ENCODE peak calls at places on chromosomes 3 and 15, in ten cellular contexts. One of them, this sample, is unnamed.

GRCh38 chr15:66613743-66614142 is 47.9 kb upstream of the LCTL start:
- DNase-seq in AG09319: no peak
- DNase-seq in heart right ventricle: no peak
- DNase-seq in anterior cingulate cortex: no peak
- DNase-seq in fibroblast of the conjunctiva: no peak
- DNase-seq in astrocyte of the spinal cord: no peak
- DNase-seq in A172: no peak
- DNase-seq in iPS-NIHi11: no peak
- DNase-seq in T-cell: no peak
- DNase-seq in amygdala: no peak
- DNase-seq in this sample: no peak

GRCh38 chr15:77143606-77144005 is 72.7 kb upstream of the TSPAN3 start:
- DNase-seq in fibroblast of the conjunctiva: no peak
- DNase-seq in heart right ventricle: no peak
- DNase-seq in AG09319: no peak
- DNase-seq in T-cell: no peak
- DNase-seq in A172: no peak
- DNase-seq in amygdala: no peak
- DNase-seq in anterior cingulate cortex: no peak
- DNase-seq in iPS-NIHi11: no peak
- DNase-seq in astrocyte of the spinal cord: peak
- DNase-seq in this sample: no peak

GRCh38 chr3:14358426-14359211 is 43.8 kb upstream of the SLC6A6 start:
- DNase-seq in amygdala: no peak
- DNase-seq in astrocyte of the spinal cord: peak
- DNase-seq in anterior cingulate cortex: no peak
- DNase-seq in heart right ventricle: peak
- DNase-seq in A172: no peak
- DNase-seq in AG09319: peak
- DNase-seq in fibroblast of the conjunctiva: peak
- DNase-seq in T-cell: no peak
- DNase-seq in iPS-NIHi11: no peak
- DNase-seq in this sample: peak

GRCh38 chr15:42919308-42919707 is 1.3 kb downstream of the TTBK2 start:
- DNase-seq in AG09319: no peak
- DNase-seq in iPS-NIHi11: no peak
- DNase-seq in astrocyte of the spinal cord: no peak
- DNase-seq in heart right ventricle: no peak
- DNase-seq in A172: no peak
- DNase-seq in anterior cingulate cortex: no peak
- DNase-seq in T-cell: no peak
- DNase-seq in fibroblast of the conjunctiva: no peak
- DNase-seq in amygdala: no peak
- DNase-seq in this sample: no peak

GRCh38 chr3:172181936-172182708 is 142.7 kb downstream of the FNDC3B start:
- DNase-seq in A172: peak
- DNase-seq in heart right ventricle: no peak
- DNase-seq in astrocyte of the spinal cord: peak
- DNase-seq in T-cell: no peak
- DNase-seq in iPS-NIHi11: no peak
- DNase-seq in fibroblast of the conjunctiva: no peak
- DNase-seq in AG09319: no peak
- DNase-seq in amygdala: no peak
- DNase-seq in anterior cingulate cortex: no peak
- DNase-seq in this sample: no peak

GRCh38 chr15:68316061-68316804 is 38.7 kb downstream of the FEM1B start:
- DNase-seq in amygdala: no peak
- DNase-seq in heart right ventricle: no peak
- DNase-seq in A172: no peak
- DNase-seq in iPS-NIHi11: peak
- DNase-seq in anterior cingulate cortex: no peak
- DNase-seq in T-cell: no peak
- DNase-seq in AG09319: no peak
- DNase-seq in astrocyte of the spinal cord: peak
- DNase-seq in fibroblast of the conjunctiva: no peak
- DNase-seq in this sample: peak

GRCh38 chr3:38646630-38647029 is 2.9 kb downstream of the SCN5A start:
- DNase-seq in anterior cingulate cortex: no peak
- DNase-seq in T-cell: no peak
- DNase-seq in heart right ventricle: no peak
- DNase-seq in amygdala: no peak
- DNase-seq in astrocyte of the spinal cord: peak
- DNase-seq in iPS-NIHi11: peak
- DNase-seq in A172: no peak
- DNase-seq in fibroblast of the conjunctiva: peak
- DNase-seq in AG09319: no peak
- DNase-seq in this sample: peak

GRCh38 chr3:189001559-189001958 is 170.2 kb upstream of the TPRG1 start:
- DNase-seq in iPS-NIHi11: no peak
- DNase-seq in AG09319: no peak
- DNase-seq in amygdala: no peak
- DNase-seq in T-cell: no peak
- DNase-seq in anterior cingulate cortex: no peak
- DNase-seq in fibroblast of the conjunctiva: peak
- DNase-seq in astrocyte of the spinal cord: peak
- DNase-seq in heart right ventricle: no peak
- DNase-seq in A172: peak
- DNase-seq in this sample: no peak

GRCh38 chr3:129507181-129507831 is 21.1 kb upstream of the RHO start:
- DNase-seq in fibroblast of the conjunctiva: no peak
- DNase-seq in astrocyte of the spinal cord: no peak
- DNase-seq in A172: no peak
- DNase-seq in heart right ventricle: peak
- DNase-seq in T-cell: no peak
- DNase-seq in AG09319: no peak
- DNase-seq in anterior cingulate cortex: peak
- DNase-seq in amygdala: peak
- DNase-seq in iPS-NIHi11: no peak
- DNase-seq in this sample: no peak

GRCh38 chr15:29270169-29270955 is 740 bp upstream of the NSMCE3 start:
- DNase-seq in A172: no peak
- DNase-seq in amygdala: no peak
- DNase-seq in AG09319: no peak
- DNase-seq in T-cell: peak
- DNase-seq in fibroblast of the conjunctiva: no peak
- DNase-seq in anterior cingulate cortex: no peak
- DNase-seq in astrocyte of the spinal cord: peak
- DNase-seq in iPS-NIHi11: no peak
- DNase-seq in heart right ventricle: no peak
- DNase-seq in this sample: no peak

GRCh38 chr15:25066708-25067107 is 111.9 kb downstream of the SNRPN start:
- DNase-seq in fibroblast of the conjunctiva: no peak
- DNase-seq in A172: no peak
- DNase-seq in iPS-NIHi11: no peak
- DNase-seq in T-cell: no peak
- DNase-seq in anterior cingulate cortex: no peak
- DNase-seq in heart right ventricle: no peak
- DNase-seq in AG09319: no peak
- DNase-seq in astrocyte of the spinal cord: no peak
- DNase-seq in amygdala: no peak
- DNase-seq in this sample: no peak

GRCh38 chr3:71581981-71582611 is 1.4 kb downstream of the FOXP1 start:
- DNase-seq in astrocyte of the spinal cord: peak
- DNase-seq in AG09319: no peak
- DNase-seq in A172: peak
- DNase-seq in anterior cingulate cortex: no peak
- DNase-seq in T-cell: peak
- DNase-seq in amygdala: peak
- DNase-seq in fibroblast of the conjunctiva: no peak
- DNase-seq in heart right ventricle: peak
- DNase-seq in iPS-NIHi11: peak
- DNase-seq in this sample: peak

GRCh38 chr15:26433060-26433459 is 339.8 kb downstream of the GABRB3 start:
- DNase-seq in heart right ventricle: no peak
- DNase-seq in astrocyte of the spinal cord: no peak
- DNase-seq in T-cell: no peak
- DNase-seq in iPS-NIHi11: no peak
- DNase-seq in amygdala: no peak
- DNase-seq in anterior cingulate cortex: no peak
- DNase-seq in AG09319: no peak
- DNase-seq in A172: no peak
- DNase-seq in fibroblast of the conjunctiva: no peak
- DNase-seq in this sample: no peak

GRCh38 chr3:67064105-67064504 is 66.0 kb downstream of the KBTBD8 start:
- DNase-seq in iPS-NIHi11: no peak
- DNase-seq in astrocyte of the spinal cord: no peak
- DNase-seq in T-cell: no peak
- DNase-seq in A172: peak
- DNase-seq in heart right ventricle: no peak
- DNase-seq in fibroblast of the conjunctiva: no peak
- DNase-seq in amygdala: no peak
- DNase-seq in AG09319: no peak
- DNase-seq in anterior cingulate cortex: no peak
- DNase-seq in this sample: no peak

This sample was measured in neural progenitor cell.